ENCODE peak calls at places on chromosomes 13 and 19, in nine cellular contexts. R, C, I, Y, O, N, E, U and D are unnamed samples.

GRCh38 chr13:25881946-25882574 is 169.8 kb downstream of the SHISA2 start:
- DNase-seq in R (no peak), C (no peak), I (no peak), Y (no peak), O (no peak), N (no peak), E (no peak), U (no peak), D (peak)

GRCh38 chr19:6772028-6772865 is at the start of gene VAV1:
- DNase-seq in R (peak), C (peak), I (peak), Y (peak), O (no peak), N (peak), E (no peak), U (no peak), D (no peak)

GRCh38 chr19:39053276-39054090 is 21.1 kb upstream of the FBXO27 start:
- DNase-seq in R (no peak), C (no peak), I (peak), Y (no peak), O (no peak), N (no peak), E (no peak), U (no peak), D (no peak)

GRCh38 chr19:8702350-8702749 is 3.8 kb upstream of the ACTL9 start:
- DNase-seq in R (no peak), C (no peak), I (no peak), Y (no peak), O (no peak), N (no peak), E (no peak), U (no peak), D (no peak)

GRCh38 chr13:50441141-50441540 is 402.4 kb downstream of the DLEU7 start:
- DNase-seq in R (no peak), C (no peak), I (no peak), Y (no peak), O (no peak), N (no peak), E (no peak), U (no peak), D (no peak)

GRCh38 chr13:22648325-22648758 is 532.4 kb upstream of the SGCG start:
- DNase-seq in R (no peak), C (no peak), I (no peak), Y (no peak), O (no peak), N (no peak), E (no peak), U (no peak), D (no peak)

GRCh38 chr13:21917046-21918010 is 246.5 kb downstream of the FGF9 start:
- DNase-seq in R (no peak), C (no peak), I (no peak), Y (no peak), O (no peak), N (no peak), E (no peak), U (no peak), D (no peak)

GRCh38 chr19:12695090-12695489 is 1.3 kb downstream of the FBXW9 start:
- DNase-seq in R (no peak), C (no peak), I (no peak), Y (no peak), O (no peak), N (no peak), E (no peak), U (no peak), D (no peak)

GRCh38 chr19:3607398-3608078 is 863 bp upstream of the TBXA2R start:
- DNase-seq in R (peak), C (peak), I (no peak), Y (no peak), O (no peak), N (no peak), E (no peak), U (peak), D (no peak)

GRCh38 chr19:38514812-38515633 is 81.5 kb downstream of the RYR1 start:
- DNase-seq in R (peak), C (peak), I (peak), Y (peak), O (peak), N (peak), E (peak), U (peak), D (peak)

GRCh38 chr19:4075373-4075772 is 8.7 kb upstream of the ZBTB7A start:
- DNase-seq in R (peak), C (no peak), I (no peak), Y (peak), O (no peak), N (no peak), E (no peak), U (peak), D (no peak)

GRCh38 chr13:47409778-47410177 is 512.9 kb upstream of the HTR2A start:
- DNase-seq in R (no peak), C (no peak), I (no peak), Y (no peak), O (no peak), N (no peak), E (no peak), U (no peak), D (no peak)

DNA sequence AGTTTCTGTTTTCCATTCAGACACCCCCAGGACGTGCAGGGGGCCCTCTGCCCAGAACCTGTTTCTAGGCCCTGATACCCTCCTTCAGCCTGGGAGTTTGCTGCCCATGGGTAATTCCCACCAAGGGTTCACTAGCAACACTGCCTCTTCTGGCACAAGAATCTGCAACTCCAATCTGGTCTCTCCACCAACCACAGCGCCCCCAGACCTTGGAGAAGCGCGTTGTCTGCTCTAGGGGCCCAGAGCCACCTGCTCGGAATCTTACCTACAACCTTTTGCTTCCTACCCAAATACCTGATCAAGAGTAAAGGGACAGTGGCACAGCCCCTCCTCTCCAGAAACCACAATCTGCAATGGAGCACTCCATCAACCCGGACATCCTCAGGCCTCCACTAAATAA is 763 bp downstream of the ZNF180 start:
- DNase-seq in R (no peak), C (no peak), I (no peak), Y (no peak), O (no peak), N (no peak), E (peak), U (no peak), D (no peak)
- TF ChIP-seq CTCF in R (no peak), C (no peak), I (no peak), Y (no peak), O (no peak), N (no peak), E (no peak), U (no peak), D (no peak)

GRCh38 chr19:1522838-1523237 is 1.0 kb upstream of the PLK5 start:
- DNase-seq in R (no peak), C (no peak), I (no peak), Y (no peak), O (no peak), N (no peak), E (no peak), U (no peak), D (no peak)

GRCh38 chr19:1525343-1525742 is 1.5 kb downstream of the PLK5 start:
- DNase-seq in R (no peak), C (no peak), I (no peak), Y (no peak), O (no peak), N (no peak), E (no peak), U (no peak), D (no peak)

GRCh38 chr19:1523412-1524205 is at the start of gene PLK5:
- DNase-seq in R (no peak), C (no peak), I (no peak), Y (no peak), O (no peak), N (no peak), E (no peak), U (no peak), D (no peak)

GRCh38 chr19:1524972-1525325 is 1.1 kb downstream of the PLK5 start:
- DNase-seq in R (no peak), C (no peak), I (no peak), Y (no peak), O (no peak), N (no peak), E (no peak), U (no peak), D (no peak)

DNA sequence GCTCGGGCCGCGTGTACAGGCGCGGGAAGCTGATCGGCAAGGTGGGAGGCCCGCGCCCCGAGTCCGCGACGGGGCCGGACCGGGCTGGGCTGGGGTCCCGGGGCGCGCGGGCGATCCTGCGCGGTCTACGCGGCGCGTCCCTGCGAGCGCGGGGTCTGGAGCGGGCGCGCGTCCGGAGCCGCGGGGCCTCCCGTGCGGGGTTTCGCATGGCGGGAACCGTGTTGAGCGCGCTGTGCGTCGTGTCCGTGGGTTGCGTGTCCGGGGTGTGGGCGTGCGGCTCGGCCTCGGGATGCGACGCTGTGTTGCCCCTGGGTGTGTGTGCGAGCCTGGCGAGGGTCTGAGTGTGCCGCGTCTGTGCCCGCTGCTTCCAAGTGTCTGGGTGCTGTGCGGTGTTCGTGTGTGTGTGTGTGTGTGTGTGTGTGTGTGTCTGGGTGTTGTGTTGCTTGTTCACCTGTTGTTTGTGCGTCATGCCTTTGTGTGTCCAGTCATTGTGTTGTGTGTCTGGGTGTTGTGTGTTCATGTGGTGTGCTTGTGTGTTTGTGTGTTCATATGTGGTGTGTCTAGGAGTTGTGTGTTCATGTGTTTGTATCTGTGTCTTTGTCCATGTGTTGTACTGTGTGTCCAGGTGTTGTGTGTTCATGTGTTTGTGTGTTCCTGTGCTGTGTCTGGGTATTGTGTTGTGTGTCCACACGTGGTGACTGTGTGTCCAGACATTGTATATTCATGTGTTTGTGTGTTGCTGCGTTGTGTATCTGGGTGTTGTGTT is 512 bp downstream of the PLK5 start:
- DNase-seq in R (no peak), C (no peak), I (no peak), Y (no peak), O (no peak), N (no peak), E (no peak), U (no peak), D (no peak)
- H3K4me3 ChIP-seq in R (no peak), C (peak), I (no peak), Y (no peak), O (no peak), N (no peak), E (peak), U (no peak), D (no peak)

DNA sequence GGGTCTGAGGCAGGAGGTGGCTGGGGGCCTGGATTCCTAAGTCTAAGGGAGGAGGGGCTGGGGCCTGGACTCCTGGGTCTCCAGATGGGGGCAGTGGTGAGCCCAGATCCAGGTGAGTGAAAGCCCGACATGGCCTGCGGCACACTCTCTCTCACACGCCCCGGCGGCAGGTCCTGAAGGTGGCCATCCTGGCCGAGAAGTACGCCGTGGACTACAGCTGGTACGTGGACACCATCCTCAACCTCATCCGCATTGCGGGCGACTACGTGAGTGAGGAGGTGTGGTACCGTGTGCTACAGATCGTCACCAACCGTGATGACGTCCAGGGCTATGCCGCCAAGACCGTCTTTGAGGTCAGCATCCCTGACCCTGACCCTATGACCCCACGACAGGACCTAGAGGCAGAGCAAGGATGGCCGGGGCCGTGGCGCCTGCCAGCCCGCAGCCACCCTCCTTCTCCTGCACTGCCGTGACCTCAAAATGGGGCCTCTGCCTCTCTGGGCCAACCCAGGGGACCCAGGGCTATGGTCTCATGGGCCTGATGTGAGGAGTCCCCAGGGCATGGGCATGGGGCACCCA is 13.2 kb downstream of the FUZ start:
- DNase-seq in R (no peak), C (no peak), I (no peak), Y (no peak), O (no peak), N (no peak), E (no peak), U (no peak), D (no peak)
- TF ChIP-seq CTCF in R (no peak), C (peak), I (peak), Y (no peak), O (no peak), N (peak), E (peak), U (no peak), D (peak)

GRCh38 chr19:50534478-50534877 is 20.8 kb upstream of the ASPDH start:
- DNase-seq in R (no peak), C (no peak), I (no peak), Y (no peak), O (no peak), N (peak), E (no peak), U (no peak), D (no peak)

GRCh38 chr19:50535672-50536071 is 22.0 kb upstream of the ASPDH start:
- DNase-seq in R (no peak), C (no peak), I (no peak), Y (no peak), O (no peak), N (no peak), E (no peak), U (no peak), D (peak)

GRCh38 chr19:50537769-50538230 is 24.1 kb upstream of the ASPDH start:
- DNase-seq in R (peak), C (peak), I (peak), Y (peak), O (peak), N (peak), E (no peak), U (peak), D (peak)

GRCh38 chr19:50537306-50537685 is 23.6 kb upstream of the ASPDH start:
- DNase-seq in R (no peak), C (no peak), I (no peak), Y (no peak), O (no peak), N (no peak), E (no peak), U (no peak), D (no peak)

GRCh38 chr19:50536662-50537305 is 23.1 kb upstream of the ASPDH start:
- DNase-seq in R (no peak), C (no peak), I (no peak), Y (no peak), O (no peak), N (no peak), E (no peak), U (no peak), D (no peak)
- H3K4me3 ChIP-seq in R (no peak), C (no peak), I (no peak), Y (no peak), O (no peak), N (no peak), E (no peak), U (no peak), D (no peak)

GRCh38 chr13:28138012-28138755 is at the start of gene PAN3:
- DNase-seq in R (peak), C (peak), I (peak), Y (peak), O (peak), N (peak), E (peak), U (peak), D (peak)
- TF ChIP-seq CTCF in R (peak), C (peak), I (peak), Y (peak), O (no peak), N (no peak), E (peak), U (peak), D (no peak)

DNA sequence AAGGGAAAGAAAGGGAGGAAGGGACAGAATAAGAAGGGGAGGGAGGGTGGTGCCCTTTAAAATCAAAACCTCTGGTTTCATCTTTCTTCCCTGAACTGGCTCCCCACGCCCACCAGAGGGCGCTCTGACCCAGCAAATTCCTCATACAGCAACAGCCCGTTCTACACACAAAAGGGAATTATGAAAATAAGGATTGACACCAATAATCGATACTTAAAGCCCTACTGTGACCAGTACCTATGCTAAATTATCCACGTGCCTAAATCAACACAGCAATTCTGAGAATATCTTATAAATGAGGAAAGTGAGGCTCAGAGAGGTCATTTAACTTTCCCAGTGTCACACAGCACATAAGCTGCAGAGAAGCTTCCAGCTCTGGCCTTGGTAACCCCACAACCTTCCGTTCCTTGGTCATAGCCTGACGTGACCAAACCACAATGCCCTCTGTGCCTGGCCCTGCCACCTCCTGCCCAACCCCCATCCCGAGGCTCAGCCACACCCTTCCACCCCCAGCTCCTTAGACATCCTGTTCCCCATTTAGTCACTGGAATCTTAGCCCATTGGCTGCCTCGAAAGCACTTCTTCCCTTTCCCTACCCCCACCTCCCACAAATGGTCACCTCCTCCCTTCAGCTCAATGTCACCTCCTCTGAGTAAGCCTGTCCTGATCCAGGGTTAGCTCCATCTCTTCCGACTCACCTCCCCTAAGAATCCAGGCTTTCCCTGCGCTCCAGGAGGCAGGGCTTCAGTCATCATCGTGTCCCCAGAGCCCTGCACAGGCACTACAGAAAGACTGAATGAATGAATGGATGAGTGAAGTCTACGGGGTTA is 34.2 kb upstream of the PNMA8B start:
- DNase-seq in R (peak), C (peak), I (peak), Y (peak), O (no peak), N (peak), E (no peak), U (peak), D (peak)
- H3K4me3 ChIP-seq in R (no peak), C (no peak), I (no peak), Y (no peak), O (peak), N (no peak), E (no peak), U (no peak), D (no peak)

DNA sequence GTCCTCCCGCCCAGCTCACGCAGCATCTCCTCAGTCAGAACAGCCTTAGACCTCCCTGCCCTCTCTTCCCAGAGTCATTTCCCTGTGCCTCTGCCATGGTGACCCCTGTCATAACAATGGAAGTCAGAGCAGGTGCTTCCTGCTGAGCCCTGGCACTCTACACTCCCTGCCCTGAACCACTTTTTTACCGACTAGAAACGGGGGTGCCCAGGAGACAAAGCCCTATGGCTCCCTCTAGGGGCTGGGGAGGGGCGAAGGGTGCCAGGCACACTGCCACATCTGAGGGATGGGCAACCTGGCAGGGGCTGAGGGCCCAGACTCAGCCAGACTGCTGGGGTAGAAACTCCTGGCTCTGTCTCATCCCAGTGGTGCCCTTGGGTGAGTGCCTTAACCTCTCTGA is 16.4 kb downstream of the ZNF574 start:
- DNase-seq in R (no peak), C (no peak), I (peak), Y (no peak), O (no peak), N (peak), E (no peak), U (peak), D (peak)
- TF ChIP-seq CTCF in R (peak), C (peak), I (peak), Y (peak), O (peak), N (peak), E (peak), U (peak), D (peak)

DNA sequence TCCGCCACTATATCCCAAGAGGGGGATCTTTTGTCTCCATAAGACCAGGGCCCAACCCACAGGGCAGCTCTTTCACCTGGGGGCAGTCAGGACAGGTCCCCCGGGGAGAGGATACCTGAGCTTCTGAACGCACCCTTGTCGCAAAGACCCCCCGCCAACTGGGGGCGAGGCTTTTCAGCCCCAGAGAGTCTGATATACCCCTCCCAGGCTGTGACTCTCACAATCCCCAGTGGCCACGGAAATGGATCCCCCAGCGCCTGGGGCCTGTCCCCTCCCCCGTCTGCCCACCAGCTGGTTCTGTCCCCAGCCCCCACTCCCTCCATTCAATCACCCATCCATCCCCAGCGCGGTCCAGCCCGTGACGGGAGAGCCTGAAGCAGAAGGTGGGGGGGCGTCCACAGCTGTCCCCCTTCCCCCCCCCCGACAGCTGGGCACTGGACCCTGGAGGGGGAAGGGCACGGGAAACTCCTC is 858 bp downstream of the DOCK6 start:
- DNase-seq in R (no peak), C (no peak), I (no peak), Y (no peak), O (no peak), N (no peak), E (no peak), U (no peak), D (no peak)
- H3K4me3 ChIP-seq in R (peak), C (peak), I (peak), Y (peak), O (peak), N (peak), E (peak), U (peak), D (peak)